ENCODE peak calls at places on chromosomes 7 and 10, in nine cellular contexts. U is SW 1271; W is posterior vena cava; M is hypothalamus; L is iPS DF 19.7; N is A549; O is GM20000; S is activated CD4-positive, alpha-beta T cell treated with anti-CD3 and anti-CD28 coated beads, Interleukin-2, amount 50 U/mL, for 1 hour; Z is endothelial cell. B is an unnamed sample.

GRCh38 chr7:100016209-100016901 is 959 bp downstream of the ZKSCAN1 start:
- DNase-seq in U (no peak), W (no peak), M (no peak), L (no peak), N (no peak), O (no peak), S (no peak), Z (no peak), B (peak)

GRCh38 chr10:132117146-132117545 is 51.4 kb downstream of the JAKMIP3 start:
- DNase-seq in U (no peak), W (peak), M (no peak), L (no peak), N (no peak), O (no peak), S (no peak), Z (no peak), B (no peak)

GRCh38 chr7:28551311-28551710 is 139.0 kb downstream of the CREB5 start:
- DNase-seq in U (no peak), W (no peak), M (no peak), L (no peak), N (no peak), O (no peak), S (no peak), Z (no peak), B (no peak)

GRCh38 chr7:77328669-77329068 is 87.5 kb downstream of the GSAP start:
- DNase-seq in U (no peak), W (no peak), M (no peak), L (no peak), N (no peak), O (no peak), S (no peak), Z (no peak), B (no peak)

GRCh38 chr10:132186488-132187413 is at the start of gene DPYSL4:
- DNase-seq in U (no peak), W (no peak), M (peak), L (no peak), N (no peak), O (peak), S (peak), Z (no peak), B (no peak)

GRCh38 chr10:18658301-18658991 is 785 bp upstream of the ARL5B start:
- DNase-seq in U (no peak), W (no peak), M (no peak), L (no peak), N (no peak), O (peak), S (no peak), Z (peak), B (peak)

GRCh38 chr7:2528481-2529095 is 9.0 kb downstream of the LFNG start:
- DNase-seq in U (no peak), W (peak), M (no peak), L (no peak), N (no peak), O (no peak), S (no peak), Z (no peak), B (no peak)

GRCh38 chr10:43872644-43873043 is 224.0 kb upstream of the ZNF32 start:
- DNase-seq in U (no peak), W (peak), M (no peak), L (no peak), N (no peak), O (no peak), S (no peak), Z (no peak), B (no peak)

B was measured in kidney tubule cell.